ENCODE peak calls at places on chromosomes 12 and 14, in nine cellular contexts. Z is progenitor cell of endocrine pancreas, C is kidney, E is neural crest cell, G is left ventricle myocardium inferior, V is kidney epithelial cell, J is Calu3, R is RWPE1, T is Peyer's patch. O is an unnamed sample.

GRCh38 chr12:91222746-91223145 is 40.1 kb upstream of the DCN start:
- DNase-seq in J (no peak), E (no peak), G (no peak), C (no peak), R (no peak), Z (no peak), T (no peak), V (no peak), O (no peak)

GRCh38 chr14:49977126-49977841 is 84.4 kb downstream of the ARF6 start:
- DNase-seq in V (no peak), E (no peak), T (no peak), G (no peak), Z (no peak), R (no peak), C (no peak), J (no peak), O (no peak)

GRCh38 chr12:111673503-111673902 is 12.3 kb downstream of the BRAP start:
- DNase-seq in C (no peak), Z (no peak), T (no peak), J (peak), R (no peak), E (no peak), G (no peak), V (no peak), O (no peak)

GRCh38 chr12:39499296-39499695 is 56.4 kb upstream of the KIF21A start:
- DNase-seq in Z (no peak), T (no peak), G (no peak), V (no peak), C (no peak), R (no peak), J (no peak), E (no peak), O (no peak)

GRCh38 chr14:74065746-74066575 is 18.3 kb downstream of the ALDH6A1 start:
- DNase-seq in E (no peak), Z (no peak), J (no peak), R (no peak), C (no peak), G (no peak), V (no peak), T (no peak), O (no peak)

GRCh38 chr12:38523920-38524319 is 207.3 kb downstream of the ALG10B start:
- DNase-seq in V (no peak), R (no peak), E (no peak), G (no peak), C (no peak), Z (no peak), T (no peak), J (no peak), O (no peak)

GRCh38 chr12:128783129-128783574 is 40.6 kb downstream of the SLC15A4 start:
- DNase-seq in C (peak), J (no peak), T (no peak), E (no peak), G (no peak), R (no peak), Z (no peak), V (no peak), O (peak)

GRCh38 chr12:98509063-98509462 is 6.3 kb upstream of the TMPO start:
- DNase-seq in V (no peak), C (no peak), R (no peak), T (no peak), J (no peak), G (no peak), Z (no peak), E (no peak), O (no peak)

GRCh38 chr12:100823988-100824387 is 29.4 kb downstream of the ANO4 start:
- DNase-seq in C (no peak), V (no peak), J (no peak), E (no peak), G (no peak), T (no peak), Z (no peak), R (peak), O (no peak)

GRCh38 chr12:118299791-118300460 is 72.8 kb downstream of the TAOK3 start:
- DNase-seq in T (no peak), C (no peak), E (no peak), V (no peak), G (no peak), R (no peak), Z (no peak), J (no peak), O (no peak)

GRCh38 chr12:78062781-78063180 is 232.1 kb downstream of the NAV3 start:
- DNase-seq in G (peak), V (peak), Z (no peak), T (no peak), J (peak), R (no peak), E (no peak), C (no peak), O (no peak)

GRCh38 chr14:20415723-20416622 is 2.7 kb upstream of the TEP1 start:
- DNase-seq in Z (no peak), R (peak), C (no peak), V (no peak), J (peak), E (peak), G (no peak), T (no peak), O (peak)

GRCh38 chr12:99498756-99499155 is 148.8 kb upstream of the GARIN6 start:
- DNase-seq in R (peak), E (no peak), Z (no peak), T (no peak), C (no peak), J (peak), G (no peak), V (peak), O (no peak)

GRCh38 chr14:104770851-104771272 is 17.9 kb downstream of the SIVA1 start:
- DNase-seq in R (no peak), E (no peak), Z (no peak), C (no peak), T (no peak), J (no peak), V (no peak), G (no peak), O (peak)

GRCh38 chr14:75200451-75200850 is 24.0 kb upstream of the TMED10 start:
- DNase-seq in V (no peak), T (peak), Z (no peak), R (peak), J (peak), E (no peak), G (no peak), C (peak), O (no peak)

GRCh38 chr14:50542941-50543418 is 10.6 kb upstream of the MAP4K5 start:
- DNase-seq in G (no peak), Z (no peak), J (peak), R (peak), T (no peak), V (no peak), C (no peak), E (peak), O (peak)

GRCh38 chr12:114982760-114983159 is 298.8 kb upstream of the TBX3 start:
- DNase-seq in G (no peak), E (no peak), J (no peak), R (peak), Z (no peak), C (no peak), T (no peak), V (no peak), O (no peak)

GRCh38 chr14:77222546-77223225 is 41.1 kb downstream of the TMEM63C start:
- DNase-seq in Z (no peak), C (no peak), J (no peak), E (no peak), G (no peak), R (no peak), V (no peak), T (no peak), O (no peak)

GRCh38 chr12:121611306-121611705 is 15.0 kb upstream of the ORAI1 start:
- DNase-seq in E (no peak), J (peak), V (no peak), R (peak), C (no peak), T (no peak), Z (no peak), G (no peak), O (no peak)

GRCh38 chr12:15634010-15634676 is 155.0 kb downstream of the EPS8 start:
- DNase-seq in J (no peak), G (no peak), Z (no peak), E (no peak), R (no peak), C (no peak), V (no peak), T (no peak), O (no peak)

GRCh38 chr12:120836119-120836684 is 68.0 kb downstream of the SPPL3 start:
- DNase-seq in C (no peak), G (no peak), V (no peak), J (no peak), R (no peak), E (no peak), Z (no peak), T (no peak), O (no peak)

GRCh38 chr12:117032593-117033381 is 66.4 kb downstream of the TESC start:
- DNase-seq in C (peak), J (no peak), G (no peak), Z (no peak), E (no peak), R (no peak), T (no peak), V (no peak), O (no peak)

GRCh38 chr12:117034691-117035090 is 64.5 kb downstream of the TESC start:
- DNase-seq in G (no peak), T (no peak), C (peak), R (no peak), E (no peak), V (no peak), Z (no peak), J (no peak), O (no peak)

GRCh38 chr12:117035287-117035686 is 63.9 kb downstream of the TESC start:
- DNase-seq in C (peak), E (no peak), G (no peak), T (no peak), Z (no peak), V (no peak), J (no peak), R (no peak), O (no peak)

GRCh38 chr12:117033382-117034045 is 65.7 kb downstream of the TESC start:
- DNase-seq in R (no peak), E (no peak), T (no peak), G (no peak), C (peak), V (no peak), J (no peak), Z (no peak), O (no peak)

DNA sequence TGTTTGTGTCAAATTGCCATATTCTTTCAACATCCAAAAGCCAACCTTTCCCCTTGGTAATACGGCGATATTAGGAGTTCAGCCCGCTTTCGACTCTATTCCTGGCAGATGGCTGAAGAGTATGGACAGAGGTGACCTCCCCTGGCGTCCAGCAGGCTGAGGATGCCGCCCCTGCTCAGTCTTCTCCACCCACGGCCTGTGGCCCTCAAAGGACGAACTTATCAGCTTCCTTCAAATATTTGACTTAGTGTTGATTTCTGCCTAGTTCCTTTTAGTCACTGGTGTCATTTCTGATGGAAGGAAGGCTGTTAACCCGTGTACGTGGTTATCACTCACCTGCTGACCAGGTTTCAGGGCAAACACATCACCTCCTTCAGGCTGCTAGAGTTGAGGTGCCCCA is 65.0 kb downstream of the TESC start:
- DNase-seq in Z (no peak), E (no peak), G (no peak), T (no peak), C (peak), V (no peak), J (no peak), R (no peak), O (no peak)
- TF ChIP-seq CTCF in Z (no peak), E (no peak), G (no peak), T (no peak), C (no peak), V (no peak), J (no peak), R (no peak), O (no peak)

DNA sequence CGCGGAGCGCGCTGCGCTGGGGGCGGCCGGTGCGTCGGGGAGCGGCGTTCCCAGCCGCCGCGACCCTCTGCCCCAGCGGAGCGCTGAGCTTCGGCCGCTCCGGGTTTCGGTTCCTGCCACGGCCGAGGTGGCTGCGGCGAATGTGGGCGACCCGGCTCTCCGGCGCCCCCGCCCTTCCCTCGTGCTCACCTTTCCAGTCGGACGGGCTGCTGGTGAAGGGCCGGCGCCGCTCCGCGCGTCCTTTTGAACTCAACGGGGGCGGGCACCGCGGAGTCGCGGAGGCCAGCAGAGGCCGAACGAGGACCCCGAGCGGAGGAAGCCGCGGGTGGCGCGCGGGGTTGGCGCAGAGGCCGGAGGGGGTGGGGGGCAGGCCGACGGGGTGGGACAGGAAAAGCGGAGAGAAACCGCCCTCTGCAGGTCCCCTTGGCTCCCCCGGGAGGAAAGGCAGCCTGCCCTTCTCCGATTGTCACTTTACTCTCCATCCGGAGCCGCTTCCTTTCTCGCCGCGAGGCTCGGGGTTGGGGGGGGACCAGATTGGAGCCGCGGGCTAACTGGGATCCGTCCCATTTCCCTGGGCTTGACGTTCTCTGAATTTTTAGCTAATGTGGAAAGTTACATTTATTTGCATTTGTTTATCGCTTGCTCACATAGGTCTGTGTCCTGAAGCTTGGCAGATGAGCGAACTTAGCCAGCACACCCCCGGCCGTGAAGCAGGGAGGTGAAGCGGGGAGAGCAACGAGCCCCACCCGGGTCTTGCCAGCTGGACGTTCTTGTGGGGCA is at the start of gene SMAGP:
- DNase-seq in J (peak), V (no peak), C (peak), E (peak), G (peak), Z (peak), T (peak), R (peak), O (peak)
- TF ChIP-seq CTCF in J (no peak), V (no peak), C (no peak), E (no peak), G (peak), Z (no peak), T (no peak), R (no peak), O (no peak)

DNA sequence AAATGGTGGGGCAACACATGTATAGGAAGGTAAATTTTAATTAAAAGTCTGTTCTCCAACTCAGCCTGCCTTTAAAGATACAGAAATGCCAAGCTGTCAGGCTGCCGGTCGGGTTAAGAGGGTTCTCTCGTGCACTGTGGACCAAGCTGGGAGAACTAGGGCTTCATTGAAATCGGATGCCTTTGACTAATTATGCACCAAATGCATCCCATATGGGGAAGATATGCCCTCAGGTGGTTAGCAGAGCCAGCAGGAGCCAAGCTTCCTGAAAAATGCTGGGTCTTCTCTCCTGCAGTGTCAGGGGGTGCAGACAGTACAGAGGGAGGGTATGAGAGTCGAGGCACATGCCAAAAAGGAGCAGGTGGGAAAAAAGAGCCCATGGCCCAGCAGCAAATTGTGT is 236.1 kb downstream of the CACNA1C start:
- DNase-seq in R (no peak), Z (no peak), E (no peak), G (no peak), T (no peak), C (no peak), V (no peak), J (no peak), O (no peak)
- TF ChIP-seq CTCF in R (no peak), Z (no peak), E (no peak), G (no peak), T (no peak), C (no peak), V (no peak), J (no peak), O (no peak)

GRCh38 chr14:92314182-92314581 is 8.8 kb upstream of the SLC24A4 start:
- DNase-seq in V (no peak), J (no peak), G (no peak), T (no peak), C (no peak), R (no peak), E (no peak), Z (no peak), O (no peak)
- TF ChIP-seq CTCF in V (no peak), J (no peak), G (no peak), T (no peak), C (no peak), R (no peak), E (no peak), Z (no peak), O (no peak)

GRCh38 chr12:25816637-25817036 is 141.8 kb upstream of the RASSF8 start:
- DNase-seq in R (no peak), J (no peak), G (no peak), E (no peak), T (no peak), V (no peak), Z (no peak), C (no peak), O (no peak)

GRCh38 chr12:25812295-25812694 is 146.2 kb upstream of the RASSF8 start:
- DNase-seq in J (no peak), C (no peak), T (no peak), R (no peak), G (no peak), Z (no peak), E (no peak), V (no peak), O (no peak)

GRCh38 chr12:25811656-25812126 is 146.8 kb upstream of the RASSF8 start:
- DNase-seq in G (no peak), V (no peak), C (no peak), T (no peak), J (no peak), E (no peak), R (no peak), Z (no peak), O (peak)

GRCh38 chr12:25810683-25811082 is 147.8 kb upstream of the RASSF8 start:
- DNase-seq in J (no peak), C (no peak), R (no peak), T (no peak), V (no peak), E (no peak), G (no peak), Z (no peak), O (no peak)

GRCh38 chr12:25813843-25814242 is 144.6 kb upstream of the RASSF8 start:
- DNase-seq in J (no peak), V (no peak), T (no peak), G (no peak), Z (no peak), R (no peak), E (no peak), C (no peak), O (no peak)
- TF ChIP-seq CTCF in J (no peak), V (no peak), T (no peak), G (no peak), Z (no peak), R (no peak), E (no peak), C (no peak), O (no peak)

DNA sequence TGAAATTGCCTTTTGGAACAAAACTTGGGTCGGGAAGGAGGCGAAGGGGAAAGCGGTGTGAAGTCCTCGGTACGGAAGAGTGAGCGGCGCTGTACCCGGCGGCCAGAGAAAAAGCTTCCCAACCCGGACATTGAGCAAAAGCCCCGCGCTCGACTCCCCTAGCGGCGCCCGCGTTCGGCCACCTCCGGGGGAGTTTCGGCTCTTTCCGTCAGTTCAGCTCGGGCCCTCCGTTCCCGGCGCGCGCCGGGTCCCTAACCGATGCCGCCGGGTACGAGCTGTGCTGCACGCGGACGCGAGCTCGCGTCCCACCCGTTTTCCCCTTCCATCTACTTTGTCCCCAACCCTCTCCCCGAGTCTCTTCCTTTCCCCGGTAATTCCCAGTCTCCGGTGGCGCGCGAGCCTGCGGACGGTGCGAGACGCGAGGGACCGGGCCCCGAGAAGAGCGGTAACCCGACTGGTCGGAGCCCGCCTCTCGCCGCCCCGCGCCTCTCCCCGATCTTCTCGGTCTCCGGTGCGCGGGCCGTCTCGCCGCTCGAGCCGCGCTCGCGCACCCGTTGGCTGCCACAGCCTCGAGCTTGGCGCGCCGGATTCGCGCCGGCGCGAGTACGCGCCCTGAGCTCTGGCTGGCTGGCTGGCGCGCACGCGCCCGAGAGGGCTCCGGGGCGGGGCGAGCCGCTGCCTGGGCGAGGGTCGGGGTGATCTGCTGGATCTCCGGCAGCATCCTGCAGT is 446 bp upstream of the SPATS2 start:
- DNase-seq in E (peak), J (peak), C (peak), R (peak), T (peak), Z (peak), V (no peak), G (peak), O (peak)
- TF ChIP-seq CTCF in E (peak), J (peak), C (peak), R (peak), T (peak), Z (peak), V (peak), G (peak), O (no peak)

GRCh38 chr14:89848165-89848564 is 106.4 kb downstream of the EFCAB11 start:
- DNase-seq in Z (no peak), C (no peak), R (no peak), T (no peak), G (no peak), J (no peak), V (no peak), E (no peak), O (no peak)
- TF ChIP-seq CTCF in Z (peak), C (peak), R (no peak), T (peak), G (peak), J (no peak), V (peak), E (peak), O (no peak)

DNA sequence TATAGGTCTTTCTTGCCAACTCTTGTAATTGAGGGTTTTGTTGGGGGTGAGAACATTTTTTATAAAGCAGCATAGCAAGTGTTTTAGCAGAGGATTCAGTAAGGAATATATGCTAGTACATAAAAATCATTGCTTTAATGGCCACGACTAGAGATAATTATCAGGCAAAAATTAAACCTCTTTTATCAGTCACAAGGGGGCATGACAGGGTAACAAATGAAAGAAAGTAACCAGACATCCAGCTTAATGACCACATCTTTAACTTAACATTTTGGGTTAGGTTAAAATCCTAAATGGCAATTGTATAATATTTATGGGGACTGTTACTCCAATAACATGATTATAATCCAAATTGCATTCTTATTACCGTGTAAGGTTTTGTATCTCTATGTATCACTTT is 119.6 kb downstream of the LRRIQ1 start:
- DNase-seq in Z (no peak), J (peak), G (no peak), V (no peak), C (no peak), E (no peak), T (no peak), R (peak), O (no peak)
- TF ChIP-seq CTCF in Z (peak), J (peak), G (no peak), V (peak), C (no peak), E (peak), T (no peak), R (peak), O (no peak)

O was measured in GM20000.